ENCODE peak calls at places on chromosomes 12 and 14, in six cellular contexts. U, G, Z, Y, K and P are unnamed samples.

GRCh38 chr14:36585100-36585499 is 2.7 kb upstream of the NKX2-8 start:
- DNase-seq in U (no peak), G (no peak), Z (no peak), Y (no peak), K (peak), P (no peak)

GRCh38 chr14:68076451-68076850 is 256.9 kb downstream of the RAD51B start:
- DNase-seq in U (no peak), G (no peak), Z (peak), Y (no peak), K (no peak), P (peak)

GRCh38 chr12:107612508-107612907 is 73.1 kb upstream of the PWP1 start:
- DNase-seq in U (no peak), G (no peak), Z (peak), Y (no peak), K (no peak), P (no peak)

GRCh38 chr14:58873228-58873953 is 235.6 kb downstream of the DACT1 start:
- DNase-seq in U (no peak), G (peak), Z (no peak), Y (no peak), K (no peak), P (no peak)

GRCh38 chr12:58502236-58502635 is 418.1 kb downstream of the LRIG3 start:
- DNase-seq in U (peak), G (peak), Z (peak), Y (no peak), K (peak), P (no peak)

GRCh38 chr14:79596531-79596930 is 614.8 kb downstream of the DIO2 start:
- DNase-seq in U (no peak), G (no peak), Z (peak), Y (no peak), K (no peak), P (peak)

GRCh38 chr12:107917912-107918800 is 143.7 kb downstream of the ASCL4 start:
- DNase-seq in U (peak), G (peak), Z (peak), Y (no peak), K (peak), P (peak)

GRCh38 chr14:99986416-99986815 is 78.8 kb upstream of the EVL start:
- DNase-seq in U (no peak), G (no peak), Z (peak), Y (no peak), K (no peak), P (no peak)

GRCh38 chr12:21984375-21984774 is 43.1 kb upstream of the ABCC9 start:
- DNase-seq in U (no peak), G (no peak), Z (no peak), Y (no peak), K (no peak), P (no peak)

GRCh38 chr12:6369916-6370575 is 5.3 kb downstream of the SCNN1A start:
- DNase-seq in U (no peak), G (no peak), Z (no peak), Y (no peak), K (no peak), P (no peak)

GRCh38 chr12:130281157-130281799 is 56.4 kb upstream of the PIWIL1 start:
- DNase-seq in U (peak), G (peak), Z (no peak), Y (no peak), K (no peak), P (no peak)

GRCh38 chr12:113453330-113453729 is 18.3 kb downstream of the LHX5 start:
- DNase-seq in U (no peak), G (no peak), Z (no peak), Y (no peak), K (no peak), P (no peak)

GRCh38 chr14:73888971-73889370 is 2.3 kb downstream of the ZNF410 start:
- DNase-seq in U (no peak), G (no peak), Z (peak), Y (no peak), K (no peak), P (no peak)

GRCh38 chr12:62758216-62758615 is 176.7 kb downstream of the PPM1H start:
- DNase-seq in U (no peak), G (no peak), Z (peak), Y (no peak), K (no peak), P (no peak)

GRCh38 chr12:105025890-105026289 is 39.8 kb downstream of the NOPCHAP1 start:
- DNase-seq in U (no peak), G (no peak), Z (peak), Y (no peak), K (no peak), P (peak)

GRCh38 chr14:72574687-72575086 is 319.2 kb downstream of the DPF3 start:
- DNase-seq in U (no peak), G (no peak), Z (no peak), Y (no peak), K (no peak), P (no peak)

GRCh38 chr14:103541494-103541943 is 12.5 kb downstream of the TRMT61A start:
- DNase-seq in U (no peak), G (no peak), Z (no peak), Y (no peak), K (no peak), P (no peak)

GRCh38 chr14:101774814-101775213 is 13.3 kb downstream of the PPP2R5C start:
- DNase-seq in U (peak), G (no peak), Z (no peak), Y (no peak), K (no peak), P (no peak)

GRCh38 chr14:22598896-22599244 is 770 bp downstream of the ABHD4 start:
- DNase-seq in U (peak), G (peak), Z (peak), Y (no peak), K (no peak), P (peak)

GRCh38 chr14:53273671-53274072 is 120.5 kb upstream of the DDHD1 start:
- DNase-seq in U (no peak), G (no peak), Z (peak), Y (no peak), K (no peak), P (peak)

GRCh38 chr12:3190101-3190500 is 112.9 kb downstream of the TSPAN9 start:
- DNase-seq in U (no peak), G (no peak), Z (no peak), Y (no peak), K (no peak), P (no peak)

GRCh38 chr14:77026930-77027537 is 1.5 kb downstream of the IRF2BPL start:
- DNase-seq in U (peak), G (peak), Z (peak), Y (no peak), K (no peak), P (peak)

GRCh38 chr12:48991247-48992050 is 7.7 kb downstream of the DDN start:
- DNase-seq in U (no peak), G (no peak), Z (no peak), Y (no peak), K (no peak), P (no peak)

GRCh38 chr14:58663494-58664111 is 25.8 kb downstream of the DACT1 start:
- DNase-seq in U (no peak), G (peak), Z (peak), Y (no peak), K (peak), P (peak)